ENCODE peak calls at places on chromosome 10, in four cellular contexts. G is K562, M is HL-60, Y is GM12878. U is an unnamed sample.

GRCh38 chr10:101782811-101783735 is at the start of gene NPM3:
- DNase-seq in G (peak), M (peak), Y (no peak), U (peak)

GRCh38 chr10:74753295-74754211 is 72.8 kb upstream of the KAT6B start:
- DNase-seq in G (no peak), M (no peak), Y (no peak), U (no peak)

GRCh38 chr10:129063212-129063611 is 403.8 kb upstream of the MGMT start:
- DNase-seq in G (no peak), M (no peak), Y (no peak), U (no peak)

GRCh38 chr10:83862723-83863122 is 276.6 kb upstream of the GHITM start:
- DNase-seq in G (no peak), M (no peak), Y (no peak), U (no peak)

GRCh38 chr10:66586073-66586472 is 339.8 kb upstream of the LRRTM3 start:
- DNase-seq in G (no peak), M (no peak), Y (no peak), U (no peak)

GRCh38 chr10:112811741-112812551 is 138.1 kb upstream of the TCF7L2 start:
- DNase-seq in G (no peak), M (no peak), Y (no peak), U (no peak)

GRCh38 chr10:98572594-98572993 is 125.9 kb upstream of the HPS1 start:
- DNase-seq in G (no peak), M (no peak), Y (no peak), U (no peak)

GRCh38 chr10:43211431-43212042 is 55.3 kb downstream of the RASGEF1A start:
- DNase-seq in G (no peak), M (no peak), Y (no peak), U (no peak)

GRCh38 chr10:84360634-84361365 is 32.4 kb downstream of the CCSER2 start:
- DNase-seq in G (no peak), M (no peak), Y (no peak), U (no peak)

GRCh38 chr10:78937800-78938694 is 130.7 kb upstream of the ZMIZ1 start:
- DNase-seq in G (peak), M (no peak), Y (no peak), U (peak)

GRCh38 chr10:9437131-9437530 is 1382.6 kb downstream of the GATA3 start:
- DNase-seq in G (no peak), M (no peak), Y (no peak), U (no peak)

GRCh38 chr10:132117636-132118190 is 52.0 kb downstream of the JAKMIP3 start:
- DNase-seq in G (no peak), M (no peak), Y (no peak), U (no peak)

GRCh38 chr10:49610015-49610734 is at the start of gene SLC18A3:
- DNase-seq in G (no peak), M (no peak), Y (no peak), U (no peak)

GRCh38 chr10:91909178-91909677 is at the start of gene FGFBP3:
- DNase-seq in G (peak), M (peak), Y (no peak), U (no peak)

GRCh38 chr10:137606-138005 is 2.4 kb downstream of the ZMYND11 start:
- DNase-seq in G (no peak), M (no peak), Y (no peak), U (no peak)

GRCh38 chr10:113385021-113385975 is 167.6 kb upstream of the HABP2 start:
- DNase-seq in G (peak), M (peak), Y (no peak), U (peak)

GRCh38 chr10:117594722-117595121 is 52.2 kb downstream of the EMX2 start:
- DNase-seq in G (no peak), M (no peak), Y (no peak), U (no peak)

GRCh38 chr10:23106508-23106907 is 11.1 kb downstream of the MSRB2 start:
- DNase-seq in G (no peak), M (no peak), Y (no peak), U (no peak)

GRCh38 chr10:3429651-3430050 is 257.1 kb upstream of the PITRM1 start:
- DNase-seq in G (no peak), M (no peak), Y (no peak), U (no peak)

GRCh38 chr10:130775311-130775710 is 536.2 kb downstream of the TCERG1L start:
- DNase-seq in G (no peak), M (no peak), Y (no peak), U (no peak)

GRCh38 chr10:97011397-97011796 is 174.4 kb downstream of the SLIT1 start:
- DNase-seq in G (no peak), M (no peak), Y (no peak), U (no peak)

GRCh38 chr10:34736976-34737771 is 77.9 kb downstream of the PARD3 start:
- DNase-seq in G (no peak), M (no peak), Y (no peak), U (no peak)

GRCh38 chr10:91511549-91512330 is 101.6 kb downstream of the HECTD2 start:
- DNase-seq in G (no peak), M (no peak), Y (no peak), U (no peak)

GRCh38 chr10:133336131-133337078 is at the start of gene CALY:
- DNase-seq in G (peak), M (no peak), Y (no peak), U (peak)

GRCh38 chr10:20949967-20950366 is 52.9 kb upstream of the NEBL start:
- DNase-seq in G (no peak), M (no peak), Y (no peak), U (no peak)

GRCh38 chr10:128295003-128295402 is 168.8 kb upstream of the MKI67 start:
- DNase-seq in G (no peak), M (no peak), Y (no peak), U (no peak)

GRCh38 chr10:128781636-128782035 is 655.4 kb upstream of the MKI67 start:
- DNase-seq in G (peak), M (no peak), Y (no peak), U (no peak)

GRCh38 chr10:124157286-124157685 is 63.9 kb upstream of the CHST15 start:
- DNase-seq in G (no peak), M (no peak), Y (no peak), U (no peak)

GRCh38 chr10:124158592-124158991 is 65.2 kb upstream of the CHST15 start:
- DNase-seq in G (peak), M (no peak), Y (no peak), U (no peak)

GRCh38 chr10:124153601-124153930 is 60.2 kb upstream of the CHST15 start:
- DNase-seq in G (no peak), M (no peak), Y (peak), U (no peak)

GRCh38 chr10:124155781-124156401 is 62.5 kb upstream of the CHST15 start:
- DNase-seq in G (no peak), M (no peak), Y (no peak), U (no peak)

GRCh38 chr10:124156524-124157225 is 63.3 kb upstream of the CHST15 start:
- DNase-seq in G (no peak), M (no peak), Y (no peak), U (no peak)
- TF ChIP-seq SPI1 in G (no peak), M (no peak), Y (no peak), U (no peak)

GRCh38 chr10:30510184-30510931 is 76.4 kb downstream of the MAP3K8 start:
- DNase-seq in G (peak), M (no peak), Y (no peak), U (no peak)
- TF ChIP-seq POLR2AphosphoS5 in G (no peak), M (no peak), Y (no peak), U (no peak)

GRCh38 chr10:87751274-87751673 is 66.8 kb downstream of the ATAD1 start:
- DNase-seq in G (no peak), M (no peak), Y (no peak), U (no peak)

GRCh38 chr10:87753995-87754866 is 63.8 kb downstream of the ATAD1 start:
- DNase-seq in G (no peak), M (no peak), Y (no peak), U (no peak)

GRCh38 chr10:87752571-87752970 is 65.5 kb downstream of the ATAD1 start:
- DNase-seq in G (no peak), M (no peak), Y (no peak), U (no peak)

GRCh38 chr10:87750817-87751216 is 67.2 kb downstream of the ATAD1 start:
- DNase-seq in G (no peak), M (no peak), Y (no peak), U (no peak)

DNA sequence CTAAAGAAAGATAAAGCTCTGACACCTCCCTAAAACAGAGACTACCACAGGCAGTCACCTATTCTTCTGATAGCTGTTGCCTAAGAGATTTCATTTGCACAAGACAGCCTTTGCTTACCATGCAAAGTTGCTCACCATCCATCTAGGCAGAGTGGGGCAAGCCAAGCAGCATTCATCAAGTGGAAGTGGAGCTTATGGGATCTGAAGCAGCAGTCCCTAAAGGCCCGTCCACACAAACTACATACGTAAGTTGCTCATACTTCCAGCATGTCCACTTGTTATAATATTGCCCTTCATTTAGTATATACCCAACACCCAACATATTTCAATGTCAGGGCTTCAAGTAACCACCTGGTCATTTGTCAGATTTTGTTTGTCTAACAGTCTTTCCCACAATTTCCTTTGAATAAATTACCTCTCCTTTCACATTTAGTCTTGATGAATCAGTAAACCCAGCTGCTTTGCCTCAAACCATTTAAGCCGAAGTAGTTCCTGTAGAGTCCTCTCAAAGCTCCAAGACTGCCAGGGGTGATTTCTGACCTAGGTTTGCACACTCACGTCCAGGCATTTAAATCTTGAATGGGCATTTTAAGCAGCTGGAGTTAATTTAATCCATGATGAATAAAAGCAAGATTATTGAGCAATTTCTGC is 67.9 kb downstream of the ATAD1 start:
- DNase-seq in G (no peak), M (no peak), Y (no peak), U (no peak)
- TF ChIP-seq SPI1 in G (no peak), M (no peak), Y (no peak), U (no peak)

GRCh38 chr10:6211341-6212265 is 8.9 kb downstream of the PFKFB3 start:
- DNase-seq in G (no peak), M (no peak), Y (no peak), U (no peak)
- TF ChIP-seq POLR2AphosphoS5 in G (no peak), M (no peak), Y (no peak), U (no peak)